ENCODE peak calls at places on chromosomes 16 and 17, in five cellular contexts. J is SJSA1; B is fibroblast of pulmonary artery; D is OCI-LY7; M is CD4-positive, alpha-beta memory T cell. P is an unnamed sample.

GRCh38 chr17:7478276-7479138 is 924 bp downstream of the ZBTB4 start:
- DNase-seq in J (peak), B (no peak), M (peak), D (no peak), P (no peak)

GRCh38 chr16:50721549-50722409 is 20.1 kb upstream of the CYLD start:
- DNase-seq in M (no peak), D (no peak), J (no peak), B (no peak), P (no peak)

GRCh38 chr17:55384833-55385232 is 36.8 kb downstream of the MMD start:
- DNase-seq in D (no peak), M (no peak), J (no peak), B (no peak), P (no peak)

GRCh38 chr16:82776466-82777146 is 149.8 kb downstream of the CDH13 start:
- DNase-seq in J (no peak), B (peak), M (no peak), D (no peak), P (no peak)

GRCh38 chr17:8734876-8735275 is 9.8 kb downstream of the CCDC42 start:
- DNase-seq in M (no peak), J (no peak), B (no peak), D (no peak), P (no peak)

GRCh38 chr16:2194852-2195315 is 1.5 kb downstream of the CASKIN1 start:
- DNase-seq in B (peak), M (peak), D (peak), J (no peak), P (peak)

GRCh38 chr17:61504697-61505096 is 52.5 kb downstream of the TBX4 start:
- DNase-seq in B (peak), D (no peak), J (peak), M (no peak), P (no peak)

GRCh38 chr16:64092284-64092683 is 1029.6 kb downstream of the CDH11 start:
- DNase-seq in M (no peak), D (no peak), B (peak), J (peak), P (no peak)

GRCh38 chr16:82040296-82040695 is 5.2 kb downstream of the HSD17B2 start:
- DNase-seq in D (no peak), B (no peak), M (no peak), J (no peak), P (no peak)

GRCh38 chr17:38476549-38476948 is 48.3 kb downstream of the ARHGAP23 start:
- DNase-seq in D (no peak), B (peak), M (no peak), J (no peak), P (no peak)

GRCh38 chr16:29663020-29663828 is at the start of gene SPN:
- DNase-seq in J (no peak), M (peak), D (peak), B (no peak), P (peak)

GRCh38 chr17:77245162-77245926 is 104.6 kb downstream of the SEC14L1 start:
- DNase-seq in J (no peak), D (no peak), M (no peak), B (no peak), P (no peak)

GRCh38 chr16:81625544-81626152 is 153.4 kb upstream of the PLCG2 start:
- DNase-seq in D (no peak), J (no peak), B (peak), M (no peak), P (no peak)

GRCh38 chr16:67357561-67357960 is 30.9 kb downstream of the LRRC36 start:
- DNase-seq in M (no peak), D (no peak), B (no peak), J (no peak), P (no peak)

GRCh38 chr17:48985436-48986245 is 11.5 kb upstream of the IGF2BP1 start:
- DNase-seq in J (no peak), M (no peak), B (no peak), D (no peak), P (no peak)

GRCh38 chr17:78117027-78117981 is 11.3 kb downstream of the TMC6 start:
- DNase-seq in J (no peak), M (no peak), B (no peak), D (peak), P (no peak)

GRCh38 chr16:58644765-58645487 is 15.3 kb upstream of the CNOT1 start:
- DNase-seq in J (no peak), D (no peak), B (no peak), M (no peak), P (no peak)

GRCh38 chr16:54957403-54957802 is 26.7 kb downstream of the IRX5 start:
- DNase-seq in M (no peak), D (peak), B (no peak), J (peak), P (peak)

GRCh38 chr17:63844293-63844672 is 1.8 kb upstream of the SMARCD2 start:
- DNase-seq in D (no peak), J (no peak), B (no peak), M (no peak), P (no peak)
- H3K4me3 ChIP-seq in D (peak), J (no peak), B (no peak), M (no peak), P (no peak)

DNA sequence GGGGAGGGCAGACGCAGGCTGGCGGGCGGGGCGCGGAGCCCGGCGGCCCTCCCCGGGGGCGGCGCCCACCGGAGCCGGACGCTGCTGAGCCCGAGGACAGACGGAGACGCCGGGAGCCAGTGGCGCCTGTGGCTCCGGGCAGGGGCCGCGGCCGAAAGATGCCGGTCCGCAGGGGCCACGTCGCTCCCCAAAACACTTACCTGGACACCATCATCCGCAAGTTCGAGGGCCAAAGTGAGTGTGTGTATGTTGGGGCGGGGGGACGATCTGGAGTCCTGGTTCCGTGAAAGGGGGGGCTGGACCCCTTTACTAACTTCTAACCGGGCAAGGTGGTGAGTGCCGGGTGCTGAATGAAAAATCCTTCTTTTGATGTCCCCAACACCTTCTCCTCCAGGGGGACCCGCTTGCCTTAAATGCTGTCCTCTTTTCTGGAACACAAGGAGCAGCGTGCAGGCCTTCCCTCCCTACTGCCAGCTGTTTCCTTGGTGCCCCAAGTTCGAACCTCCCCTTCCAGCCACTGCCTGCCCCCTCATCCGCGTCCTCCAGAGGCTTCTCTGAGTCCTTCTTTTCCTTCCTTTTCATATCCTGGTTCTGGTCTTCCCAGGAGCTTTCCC is at the start of gene KCNH6:
- DNase-seq in J (no peak), M (no peak), D (no peak), B (no peak), P (no peak)
- H3K4me3 ChIP-seq in J (no peak), M (no peak), D (no peak), B (peak), P (no peak)

GRCh38 chr17:51029142-51029541 is 91.5 kb downstream of the SPAG9 start:
- DNase-seq in M (no peak), D (peak), J (no peak), B (no peak), P (no peak)
- H3K4me3 ChIP-seq in M (peak), D (no peak), J (no peak), B (no peak), P (no peak)

GRCh38 chr17:33266116-33266515 is 27.0 kb downstream of the ASIC2 start:
- DNase-seq in M (no peak), D (no peak), B (no peak), J (no peak), P (no peak)

GRCh38 chr17:33267881-33268548 is 25.1 kb downstream of the ASIC2 start:
- DNase-seq in D (no peak), J (no peak), B (no peak), M (no peak), P (no peak)

GRCh38 chr17:33266611-33267010 is 26.5 kb downstream of the ASIC2 start:
- DNase-seq in D (no peak), M (no peak), J (no peak), B (no peak), P (no peak)

GRCh38 chr17:33269337-33270060 is 23.6 kb downstream of the ASIC2 start:
- DNase-seq in J (no peak), M (no peak), B (no peak), D (no peak), P (no peak)

DNA sequence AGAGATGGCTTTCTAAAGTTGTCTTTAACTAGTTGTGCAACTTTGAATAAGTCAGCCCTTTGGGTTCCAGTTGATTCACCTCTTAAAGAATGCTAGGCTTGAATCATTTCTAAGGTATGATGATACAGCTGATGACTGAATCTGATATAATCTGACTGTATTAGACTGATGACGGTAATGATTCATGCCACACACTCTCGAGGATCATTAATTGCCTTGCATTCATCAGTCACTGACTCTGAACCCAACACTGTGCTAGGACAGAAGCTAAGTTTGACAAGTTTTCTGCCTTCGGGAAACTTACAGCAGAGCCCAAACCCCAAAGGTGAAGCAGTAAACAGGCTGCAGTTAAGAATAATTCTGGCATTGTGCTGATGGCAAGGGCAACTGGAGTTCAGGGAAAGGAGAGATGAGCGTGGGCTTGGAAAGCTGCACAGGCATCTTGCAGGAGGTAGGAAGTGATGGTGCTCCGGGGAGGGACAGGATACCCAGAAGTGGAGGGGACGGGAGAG is 25.8 kb downstream of the ASIC2 start:
- DNase-seq in J (peak), B (peak), M (no peak), D (no peak), P (no peak)
- H3K4me3 ChIP-seq in J (no peak), B (no peak), M (no peak), D (no peak), P (no peak)

DNA sequence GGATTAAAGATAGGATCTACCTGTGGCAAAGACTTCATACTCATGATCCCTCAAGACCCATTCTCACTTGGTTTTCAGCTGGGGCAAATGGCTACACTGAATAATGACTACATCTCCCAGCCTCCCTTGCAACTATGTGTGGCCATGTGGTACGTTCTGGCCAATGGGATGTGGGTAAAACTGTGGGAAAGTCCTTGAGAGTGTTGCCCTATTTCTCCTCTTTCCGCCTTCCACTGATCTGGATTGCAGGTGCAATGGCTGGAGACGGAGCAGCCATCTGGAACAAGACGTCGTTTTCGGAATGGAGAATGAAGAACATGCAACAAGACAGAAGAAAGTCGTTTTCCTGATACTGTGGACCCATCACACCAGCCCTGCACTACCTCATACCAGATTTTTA is 48.5 kb downstream of the HAPSTR1 start:
- DNase-seq in J (peak), M (no peak), D (peak), B (peak), P (peak)
- H3K4me3 ChIP-seq in J (no peak), M (no peak), D (peak), B (no peak), P (no peak)

GRCh38 chr17:56979091-56979480 is 1.2 kb downstream of the SCPEP1 start:
- DNase-seq in J (no peak), D (peak), M (no peak), B (no peak), P (no peak)
- H3K4me3 ChIP-seq in J (no peak), D (peak), M (no peak), B (peak), P (no peak)

GRCh38 chr16:3578121-3578520 is 918 bp upstream of the NLRC3 start:
- DNase-seq in B (no peak), D (peak), J (no peak), M (peak), P (no peak)
- H3K4me3 ChIP-seq in B (no peak), D (peak), J (no peak), M (peak), P (peak)

GRCh38 chr17:4785311-4786110 is 653 bp downstream of the VMO1 start:
- DNase-seq in B (no peak), M (no peak), D (no peak), J (no peak), P (no peak)
- H3K4me3 ChIP-seq in B (peak), M (no peak), D (no peak), J (no peak), P (no peak)

GRCh38 chr17:34156401-34156740 is 98.7 kb upstream of the CCL2 start:
- DNase-seq in J (no peak), B (no peak), D (no peak), M (no peak), P (no peak)
- H3K4me3 ChIP-seq in J (no peak), B (no peak), D (no peak), M (no peak), P (no peak)

DNA sequence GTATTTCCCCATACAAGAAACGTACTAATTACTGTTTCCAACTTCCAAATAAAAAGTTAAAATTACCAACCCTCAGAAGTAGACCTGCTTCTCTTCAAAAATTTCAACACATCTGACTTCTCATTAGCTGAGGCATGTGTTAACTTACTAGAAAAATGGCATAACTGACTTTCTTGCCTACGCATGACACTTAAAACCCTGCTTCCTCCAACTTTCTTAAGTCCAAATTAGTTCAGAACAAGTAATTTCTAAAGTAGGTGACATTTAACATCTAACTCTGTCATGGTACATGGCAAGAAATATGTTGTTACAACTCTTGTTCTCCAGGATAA is 6.7 kb downstream of the USP7 start:
- DNase-seq in J (no peak), D (no peak), B (no peak), M (no peak), P (no peak)
- H3K4me3 ChIP-seq in J (no peak), D (no peak), B (no peak), M (no peak), P (no peak)

P was measured in Jurkat, Clone E6-1.